ENCODE peak calls at places on chromosomes 4 and X, in eight cellular contexts. One of them, this sample, is unnamed.

GRCh38 chrX:93354651-93355050 is 318.7 kb downstream of the NAP1L3 start:
- DNase-seq in NCI-H774: no peak
- DNase-seq in AG04449: no peak
- DNase-seq in HL-60: no peak
- DNase-seq in T-helper 9 cell: no peak
- DNase-seq in activated naive CD4-positive, alpha-beta T cell treated with anti-CD3 and anti-CD28 coated beads, Interleukin-2, amount 50 U/mL, for 72 hours: no peak
- DNase-seq in astrocyte of the spinal cord: no peak
- DNase-seq in COR-L47: no peak
- DNase-seq in this sample: no peak

GRCh38 chr4:98522603-98523395 is 135.6 kb downstream of the TSPAN5 start:
- DNase-seq in NCI-H774: no peak
- DNase-seq in AG04449: peak
- DNase-seq in HL-60: no peak
- DNase-seq in T-helper 9 cell: no peak
- DNase-seq in activated naive CD4-positive, alpha-beta T cell treated with anti-CD3 and anti-CD28 coated beads, Interleukin-2, amount 50 U/mL, for 72 hours: no peak
- DNase-seq in astrocyte of the spinal cord: peak
- DNase-seq in COR-L47: no peak
- DNase-seq in this sample: no peak

GRCh38 chr4:113869743-113870375 is 108.3 kb upstream of the CAMK2D start:
- DNase-seq in NCI-H774: no peak
- DNase-seq in AG04449: no peak
- DNase-seq in HL-60: no peak
- DNase-seq in T-helper 9 cell: no peak
- DNase-seq in activated naive CD4-positive, alpha-beta T cell treated with anti-CD3 and anti-CD28 coated beads, Interleukin-2, amount 50 U/mL, for 72 hours: peak
- DNase-seq in astrocyte of the spinal cord: peak
- DNase-seq in COR-L47: no peak
- DNase-seq in this sample: no peak

GRCh38 chrX:149531599-149531998 is 9.2 kb upstream of the EOLA1 start:
- DNase-seq in NCI-H774: no peak
- DNase-seq in AG04449: no peak
- DNase-seq in HL-60: no peak
- DNase-seq in T-helper 9 cell: no peak
- DNase-seq in activated naive CD4-positive, alpha-beta T cell treated with anti-CD3 and anti-CD28 coated beads, Interleukin-2, amount 50 U/mL, for 72 hours: no peak
- DNase-seq in astrocyte of the spinal cord: no peak
- DNase-seq in COR-L47: no peak
- DNase-seq in this sample: no peak

GRCh38 chr4:155208258-155209054 is at the start of gene NPY2R:
- DNase-seq in NCI-H774: no peak
- DNase-seq in AG04449: no peak
- DNase-seq in HL-60: no peak
- DNase-seq in T-helper 9 cell: no peak
- DNase-seq in activated naive CD4-positive, alpha-beta T cell treated with anti-CD3 and anti-CD28 coated beads, Interleukin-2, amount 50 U/mL, for 72 hours: no peak
- DNase-seq in astrocyte of the spinal cord: no peak
- DNase-seq in COR-L47: no peak
- DNase-seq in this sample: peak

GRCh38 chrX:40099046-40099968 is 1.5 kb upstream of the BCOR start:
- DNase-seq in NCI-H774: peak
- DNase-seq in AG04449: no peak
- DNase-seq in HL-60: no peak
- DNase-seq in T-helper 9 cell: peak
- DNase-seq in activated naive CD4-positive, alpha-beta T cell treated with anti-CD3 and anti-CD28 coated beads, Interleukin-2, amount 50 U/mL, for 72 hours: no peak
- DNase-seq in astrocyte of the spinal cord: no peak
- DNase-seq in COR-L47: peak
- DNase-seq in this sample: peak

GRCh38 chr4:22778547-22779163 is 85.9 kb downstream of the GBA3 start:
- DNase-seq in NCI-H774: no peak
- DNase-seq in AG04449: no peak
- DNase-seq in HL-60: no peak
- DNase-seq in T-helper 9 cell: no peak
- DNase-seq in activated naive CD4-positive, alpha-beta T cell treated with anti-CD3 and anti-CD28 coated beads, Interleukin-2, amount 50 U/mL, for 72 hours: no peak
- DNase-seq in astrocyte of the spinal cord: no peak
- DNase-seq in COR-L47: no peak
- DNase-seq in this sample: no peak

GRCh38 chr4:152935138-152935537 is 985 bp upstream of the FHDC1 start:
- DNase-seq in NCI-H774: no peak
- DNase-seq in AG04449: no peak
- DNase-seq in HL-60: no peak
- DNase-seq in T-helper 9 cell: no peak
- DNase-seq in activated naive CD4-positive, alpha-beta T cell treated with anti-CD3 and anti-CD28 coated beads, Interleukin-2, amount 50 U/mL, for 72 hours: no peak
- DNase-seq in astrocyte of the spinal cord: no peak
- DNase-seq in COR-L47: no peak
- DNase-seq in this sample: peak

GRCh38 chrX:10239611-10240064 is 82.9 kb downstream of the CLCN4 start:
- DNase-seq in NCI-H774: no peak
- DNase-seq in AG04449: no peak
- DNase-seq in HL-60: no peak
- DNase-seq in T-helper 9 cell: no peak
- DNase-seq in activated naive CD4-positive, alpha-beta T cell treated with anti-CD3 and anti-CD28 coated beads, Interleukin-2, amount 50 U/mL, for 72 hours: no peak
- DNase-seq in astrocyte of the spinal cord: peak
- DNase-seq in COR-L47: no peak
- DNase-seq in this sample: no peak

GRCh38 chrX:123361371-123361770 is 177.3 kb downstream of the GRIA3 start:
- DNase-seq in NCI-H774: no peak
- DNase-seq in AG04449: no peak
- DNase-seq in HL-60: no peak
- DNase-seq in T-helper 9 cell: no peak
- DNase-seq in activated naive CD4-positive, alpha-beta T cell treated with anti-CD3 and anti-CD28 coated beads, Interleukin-2, amount 50 U/mL, for 72 hours: no peak
- DNase-seq in astrocyte of the spinal cord: no peak
- DNase-seq in COR-L47: no peak
- DNase-seq in this sample: no peak

GRCh38 chrX:53374222-53374820 is 48.1 kb downstream of the SMC1A start:
- DNase-seq in NCI-H774: no peak
- DNase-seq in AG04449: no peak
- DNase-seq in HL-60: peak
- DNase-seq in T-helper 9 cell: no peak
- DNase-seq in activated naive CD4-positive, alpha-beta T cell treated with anti-CD3 and anti-CD28 coated beads, Interleukin-2, amount 50 U/mL, for 72 hours: no peak
- DNase-seq in astrocyte of the spinal cord: no peak
- DNase-seq in COR-L47: no peak
- DNase-seq in this sample: no peak

GRCh38 chrX:155951237-155951789 is 46.2 kb upstream of the IL9R start:
- DNase-seq in NCI-H774: no peak
- DNase-seq in AG04449: no peak
- DNase-seq in HL-60: no peak
- DNase-seq in T-helper 9 cell: no peak
- DNase-seq in activated naive CD4-positive, alpha-beta T cell treated with anti-CD3 and anti-CD28 coated beads, Interleukin-2, amount 50 U/mL, for 72 hours: no peak
- DNase-seq in astrocyte of the spinal cord: no peak
- DNase-seq in COR-L47: no peak
- DNase-seq in this sample: no peak

GRCh38 chr4:32135642-32136041 is 1415.5 kb downstream of the PCDH7 start:
- DNase-seq in NCI-H774: no peak
- DNase-seq in AG04449: no peak
- DNase-seq in HL-60: no peak
- DNase-seq in T-helper 9 cell: no peak
- DNase-seq in activated naive CD4-positive, alpha-beta T cell treated with anti-CD3 and anti-CD28 coated beads, Interleukin-2, amount 50 U/mL, for 72 hours: no peak
- DNase-seq in astrocyte of the spinal cord: peak
- DNase-seq in COR-L47: no peak
- DNase-seq in this sample: no peak

GRCh38 chr4:53012738-53013137 is 150.6 kb downstream of the RASL11B start:
- DNase-seq in NCI-H774: no peak
- DNase-seq in AG04449: no peak
- DNase-seq in HL-60: no peak
- DNase-seq in T-helper 9 cell: no peak
- DNase-seq in activated naive CD4-positive, alpha-beta T cell treated with anti-CD3 and anti-CD28 coated beads, Interleukin-2, amount 50 U/mL, for 72 hours: no peak
- DNase-seq in astrocyte of the spinal cord: peak
- DNase-seq in COR-L47: no peak
- DNase-seq in this sample: no peak

GRCh38 chrX:16559206-16559619 is 90.7 kb upstream of the S100G start:
- DNase-seq in NCI-H774: no peak
- DNase-seq in AG04449: no peak
- DNase-seq in HL-60: no peak
- DNase-seq in T-helper 9 cell: no peak
- DNase-seq in activated naive CD4-positive, alpha-beta T cell treated with anti-CD3 and anti-CD28 coated beads, Interleukin-2, amount 50 U/mL, for 72 hours: no peak
- DNase-seq in astrocyte of the spinal cord: no peak
- DNase-seq in COR-L47: no peak
- DNase-seq in this sample: no peak

GRCh38 chrX:130118396-130118795 is 8.1 kb upstream of the ELF4 start:
- DNase-seq in NCI-H774: no peak
- DNase-seq in AG04449: no peak
- DNase-seq in HL-60: no peak
- DNase-seq in T-helper 9 cell: no peak
- DNase-seq in activated naive CD4-positive, alpha-beta T cell treated with anti-CD3 and anti-CD28 coated beads, Interleukin-2, amount 50 U/mL, for 72 hours: no peak
- DNase-seq in astrocyte of the spinal cord: peak
- DNase-seq in COR-L47: no peak
- DNase-seq in this sample: no peak

GRCh38 chrX:100070334-100070849 is 339.7 kb downstream of the PCDH19 start:
- DNase-seq in NCI-H774: no peak
- DNase-seq in AG04449: no peak
- DNase-seq in HL-60: no peak
- DNase-seq in T-helper 9 cell: no peak
- DNase-seq in activated naive CD4-positive, alpha-beta T cell treated with anti-CD3 and anti-CD28 coated beads, Interleukin-2, amount 50 U/mL, for 72 hours: no peak
- DNase-seq in astrocyte of the spinal cord: no peak
- DNase-seq in COR-L47: no peak
- DNase-seq in this sample: no peak

GRCh38 chr4:20086067-20086466 is 165.6 kb upstream of the SLIT2 start:
- DNase-seq in NCI-H774: no peak
- DNase-seq in AG04449: no peak
- DNase-seq in HL-60: no peak
- DNase-seq in T-helper 9 cell: no peak
- DNase-seq in activated naive CD4-positive, alpha-beta T cell treated with anti-CD3 and anti-CD28 coated beads, Interleukin-2, amount 50 U/mL, for 72 hours: no peak
- DNase-seq in astrocyte of the spinal cord: no peak
- DNase-seq in COR-L47: no peak
- DNase-seq in this sample: no peak

GRCh38 chr4:131764730-131765129 is 1384.4 kb upstream of the PCDH10 start:
- DNase-seq in NCI-H774: no peak
- DNase-seq in AG04449: no peak
- DNase-seq in HL-60: no peak
- DNase-seq in T-helper 9 cell: no peak
- DNase-seq in activated naive CD4-positive, alpha-beta T cell treated with anti-CD3 and anti-CD28 coated beads, Interleukin-2, amount 50 U/mL, for 72 hours: no peak
- DNase-seq in astrocyte of the spinal cord: no peak
- DNase-seq in COR-L47: no peak
- DNase-seq in this sample: no peak

This sample was measured in ecto neural progenitor cell.